ENCODE peak calls at places on chromosomes 5 and 9, in nine cellular contexts. One of them, this sample, is unnamed. For H3K9me3 and H3K27me3, the result is how much of the 10 kb centered on the place peaks cover.

GRCh38 chr9:116286287-116286686 is 132.7 kb downstream of the PAPPA start:
- DNase-seq in CD8-positive, alpha-beta memory T cell: no peak
- DNase-seq in lower lobe of right lung: no peak
- DNase-seq in MM.1S: no peak
- DNase-seq in left ventricle myocardium inferior: no peak
- DNase-seq in HCT116: no peak
- DNase-seq in GM23248: no peak
- DNase-seq in heart right ventricle: no peak
- DNase-seq in IMR-90: no peak
- DNase-seq in this sample: no peak

GRCh38 chr9:80410106-80410505 is 838.3 kb downstream of the TLE4 start:
- DNase-seq in GM23248: no peak
- DNase-seq in heart right ventricle: no peak
- DNase-seq in lower lobe of right lung: no peak
- DNase-seq in left ventricle myocardium inferior: no peak
- DNase-seq in CD8-positive, alpha-beta memory T cell: no peak
- DNase-seq in MM.1S: no peak
- DNase-seq in IMR-90: no peak
- DNase-seq in HCT116: no peak
- DNase-seq in this sample: no peak

GRCh38 chr9:18343799-18344198 is 130.2 kb upstream of the ADAMTSL1 start:
- DNase-seq in CD8-positive, alpha-beta memory T cell: no peak
- DNase-seq in GM23248: peak
- DNase-seq in IMR-90: peak
- DNase-seq in MM.1S: no peak
- DNase-seq in HCT116: no peak
- DNase-seq in lower lobe of right lung: no peak
- DNase-seq in heart right ventricle: no peak
- DNase-seq in left ventricle myocardium inferior: no peak
- DNase-seq in this sample: no peak

GRCh38 chr9:88818495-88819201 is 172.6 kb upstream of the S1PR3 start:
- DNase-seq in HCT116: no peak
- DNase-seq in left ventricle myocardium inferior: no peak
- DNase-seq in heart right ventricle: no peak
- DNase-seq in lower lobe of right lung: no peak
- DNase-seq in GM23248: peak
- DNase-seq in IMR-90: peak
- DNase-seq in MM.1S: no peak
- DNase-seq in CD8-positive, alpha-beta memory T cell: no peak
- DNase-seq in this sample: no peak

GRCh38 chr5:144325532-144325931 is 154.9 kb downstream of the KCTD16 start:
- DNase-seq in IMR-90: no peak
- DNase-seq in HCT116: no peak
- DNase-seq in MM.1S: no peak
- DNase-seq in heart right ventricle: no peak
- DNase-seq in left ventricle myocardium inferior: no peak
- DNase-seq in CD8-positive, alpha-beta memory T cell: no peak
- DNase-seq in lower lobe of right lung: no peak
- DNase-seq in GM23248: no peak
- DNase-seq in this sample: no peak

GRCh38 chr5:142748132-142748531 is 22.0 kb upstream of the ARHGAP26 start:
- DNase-seq in left ventricle myocardium inferior: no peak
- DNase-seq in GM23248: peak
- DNase-seq in IMR-90: peak
- DNase-seq in MM.1S: no peak
- DNase-seq in heart right ventricle: no peak
- DNase-seq in lower lobe of right lung: no peak
- DNase-seq in HCT116: no peak
- DNase-seq in CD8-positive, alpha-beta memory T cell: no peak
- DNase-seq in this sample: no peak

GRCh38 chr5:113176734-113177133 is 200.1 kb downstream of the DCP2 start:
- DNase-seq in heart right ventricle: no peak
- DNase-seq in GM23248: no peak
- DNase-seq in lower lobe of right lung: no peak
- DNase-seq in HCT116: no peak
- DNase-seq in left ventricle myocardium inferior: no peak
- DNase-seq in IMR-90: no peak
- DNase-seq in CD8-positive, alpha-beta memory T cell: no peak
- DNase-seq in MM.1S: no peak
- DNase-seq in this sample: no peak

GRCh38 chr9:11417782-11418181 is 805.0 kb upstream of the PTPRD start:
- DNase-seq in CD8-positive, alpha-beta memory T cell: no peak
- DNase-seq in GM23248: no peak
- DNase-seq in left ventricle myocardium inferior: no peak
- DNase-seq in MM.1S: no peak
- DNase-seq in heart right ventricle: no peak
- DNase-seq in HCT116: no peak
- DNase-seq in lower lobe of right lung: no peak
- DNase-seq in IMR-90: no peak
- DNase-seq in this sample: no peak

GRCh38 chr5:141326088-141326854 is 4.0 kb upstream of the PCDHGA1 start:
- DNase-seq in CD8-positive, alpha-beta memory T cell: peak
- DNase-seq in IMR-90: peak
- DNase-seq in heart right ventricle: peak
- DNase-seq in MM.1S: no peak
- DNase-seq in left ventricle myocardium inferior: peak
- DNase-seq in GM23248: peak
- DNase-seq in HCT116: no peak
- DNase-seq in lower lobe of right lung: peak
- DNase-seq in this sample: peak

GRCh38 chr5:141319202-141319601 is 1.4 kb downstream of the TAF7 start:
- DNase-seq in IMR-90: no peak
- DNase-seq in heart right ventricle: no peak
- DNase-seq in MM.1S: no peak
- DNase-seq in GM23248: peak
- DNase-seq in lower lobe of right lung: no peak
- DNase-seq in left ventricle myocardium inferior: no peak
- DNase-seq in CD8-positive, alpha-beta memory T cell: no peak
- DNase-seq in HCT116: no peak
- DNase-seq in this sample: no peak

GRCh38 chr5:141320225-141321169 is at the start of gene TAF7:
- DNase-seq in GM23248: peak
- DNase-seq in HCT116: peak
- DNase-seq in IMR-90: peak
- DNase-seq in heart right ventricle: peak
- DNase-seq in MM.1S: peak
- DNase-seq in CD8-positive, alpha-beta memory T cell: peak
- DNase-seq in left ventricle myocardium inferior: peak
- DNase-seq in lower lobe of right lung: peak
- DNase-seq in this sample: peak

GRCh38 chr5:141319699-141320098 is 885 bp downstream of the TAF7 start:
- DNase-seq in left ventricle myocardium inferior: no peak
- DNase-seq in MM.1S: no peak
- DNase-seq in CD8-positive, alpha-beta memory T cell: no peak
- DNase-seq in GM23248: no peak
- DNase-seq in lower lobe of right lung: no peak
- DNase-seq in heart right ventricle: no peak
- DNase-seq in IMR-90: no peak
- DNase-seq in HCT116: no peak
- DNase-seq in this sample: no peak

GRCh38 chr5:141322261-141322660 is 1.7 kb upstream of the TAF7 start:
- DNase-seq in GM23248: no peak
- DNase-seq in CD8-positive, alpha-beta memory T cell: no peak
- DNase-seq in MM.1S: no peak
- DNase-seq in heart right ventricle: no peak
- DNase-seq in lower lobe of right lung: no peak
- DNase-seq in IMR-90: no peak
- DNase-seq in left ventricle myocardium inferior: no peak
- DNase-seq in HCT116: no peak
- DNase-seq in this sample: no peak
- H3K4me3 ChIP-seq in GM23248: no peak
- H3K4me3 ChIP-seq in CD8-positive, alpha-beta memory T cell: no peak
- H3K4me3 ChIP-seq in MM.1S: no peak
- H3K4me3 ChIP-seq in heart right ventricle: no peak
- H3K4me3 ChIP-seq in lower lobe of right lung: no peak
- H3K4me3 ChIP-seq in IMR-90: no peak
- H3K4me3 ChIP-seq in left ventricle myocardium inferior: no peak
- H3K4me3 ChIP-seq in HCT116: no peak
- H3K4me3 ChIP-seq in this sample: no peak

GRCh38 chr5:179126506-179126991 is 66.4 kb downstream of the ZNF354C start:
- DNase-seq in CD8-positive, alpha-beta memory T cell: no peak
- DNase-seq in lower lobe of right lung: peak
- DNase-seq in GM23248: no peak
- DNase-seq in IMR-90: no peak
- DNase-seq in left ventricle myocardium inferior: no peak
- DNase-seq in HCT116: no peak
- DNase-seq in heart right ventricle: no peak
- DNase-seq in MM.1S: no peak
- DNase-seq in this sample: no peak

GRCh38 chr5:179125789-179126505 is 65.8 kb downstream of the ZNF354C start:
- DNase-seq in IMR-90: no peak
- DNase-seq in lower lobe of right lung: peak
- DNase-seq in GM23248: no peak
- DNase-seq in CD8-positive, alpha-beta memory T cell: no peak
- DNase-seq in heart right ventricle: no peak
- DNase-seq in HCT116: no peak
- DNase-seq in MM.1S: no peak
- DNase-seq in left ventricle myocardium inferior: no peak
- DNase-seq in this sample: no peak

GRCh38 chr5:179124329-179124852 is 64.2 kb downstream of the ZNF354C start:
- DNase-seq in heart right ventricle: no peak
- DNase-seq in IMR-90: no peak
- DNase-seq in lower lobe of right lung: peak
- DNase-seq in left ventricle myocardium inferior: no peak
- DNase-seq in CD8-positive, alpha-beta memory T cell: no peak
- DNase-seq in GM23248: no peak
- DNase-seq in MM.1S: no peak
- DNase-seq in HCT116: no peak
- DNase-seq in this sample: no peak

GRCh38 chr5:179123491-179124328 is 63.5 kb downstream of the ZNF354C start:
- DNase-seq in heart right ventricle: no peak
- DNase-seq in HCT116: no peak
- DNase-seq in CD8-positive, alpha-beta memory T cell: no peak
- DNase-seq in IMR-90: no peak
- DNase-seq in left ventricle myocardium inferior: no peak
- DNase-seq in GM23248: no peak
- DNase-seq in lower lobe of right lung: peak
- DNase-seq in MM.1S: no peak
- DNase-seq in this sample: no peak

DNA sequence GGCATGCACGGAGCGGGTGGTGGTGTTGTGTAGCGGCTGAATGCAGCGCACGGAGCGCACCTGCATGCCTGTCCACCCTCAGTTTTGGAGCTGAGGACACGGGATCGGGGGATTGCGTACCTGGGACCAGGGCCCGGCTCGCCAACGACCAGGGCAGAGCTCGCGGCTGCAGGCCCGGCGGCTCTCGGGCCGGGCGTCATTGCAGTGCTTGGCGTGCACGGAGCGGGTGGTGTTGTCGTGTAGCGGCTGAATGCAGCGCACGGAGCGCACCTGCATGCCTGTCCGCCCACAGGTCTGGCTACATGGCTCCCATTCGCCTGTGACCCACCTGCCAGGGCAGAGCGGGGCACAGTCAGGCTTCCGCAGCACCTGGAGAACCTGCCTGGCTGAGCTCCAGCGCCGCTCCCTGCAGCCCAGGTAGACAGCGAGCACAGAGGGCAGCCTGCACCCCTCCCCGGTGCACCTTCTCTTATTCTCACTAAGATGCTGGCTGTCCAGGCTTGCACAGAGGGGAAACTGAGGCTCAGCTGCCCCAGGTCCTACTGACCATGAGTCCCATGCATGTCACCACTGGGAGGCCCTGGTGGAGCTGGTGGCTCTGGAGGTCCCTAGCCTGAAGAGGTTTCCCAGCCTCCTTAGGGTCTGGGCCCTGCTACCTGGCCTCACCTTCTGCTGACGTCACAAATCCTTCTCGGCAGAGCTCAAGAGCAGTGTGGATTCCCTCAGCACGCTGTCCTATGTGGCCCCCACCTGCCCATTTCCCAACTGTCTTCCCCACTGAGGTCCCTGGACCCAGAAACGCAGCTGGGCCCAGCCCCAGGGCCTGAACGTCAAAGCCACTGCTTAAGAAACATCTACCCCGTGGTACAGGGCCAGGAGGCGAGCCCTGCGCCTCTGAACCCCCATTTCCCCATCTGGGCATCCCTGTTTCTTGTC is 64.9 kb downstream of the ZNF354C start:
- DNase-seq in MM.1S: no peak
- DNase-seq in left ventricle myocardium inferior: no peak
- DNase-seq in HCT116: no peak
- DNase-seq in IMR-90: no peak
- DNase-seq in CD8-positive, alpha-beta memory T cell: no peak
- DNase-seq in heart right ventricle: no peak
- DNase-seq in GM23248: no peak
- DNase-seq in lower lobe of right lung: peak
- DNase-seq in this sample: no peak
- H3K9me3 ChIP-seq in MM.1S: under half
- H3K9me3 ChIP-seq in left ventricle myocardium inferior: under half
- H3K9me3 ChIP-seq in HCT116: under half
- H3K9me3 ChIP-seq in IMR-90: under half
- H3K9me3 ChIP-seq in CD8-positive, alpha-beta memory T cell: under half
- H3K9me3 ChIP-seq in heart right ventricle: under half
- H3K9me3 ChIP-seq in GM23248: under half
- H3K9me3 ChIP-seq in lower lobe of right lung: under half
- H3K9me3 ChIP-seq in this sample: under half

GRCh38 chr5:146338774-146339714 is at the start of gene POU4F3:
- DNase-seq in left ventricle myocardium inferior: no peak
- DNase-seq in lower lobe of right lung: no peak
- DNase-seq in HCT116: no peak
- DNase-seq in IMR-90: no peak
- DNase-seq in GM23248: no peak
- DNase-seq in heart right ventricle: no peak
- DNase-seq in CD8-positive, alpha-beta memory T cell: no peak
- DNase-seq in MM.1S: no peak
- DNase-seq in this sample: no peak
- H3K27me3 ChIP-seq in left ventricle myocardium inferior: half or more
- H3K27me3 ChIP-seq in lower lobe of right lung: half or more
- H3K27me3 ChIP-seq in HCT116: under half
- H3K27me3 ChIP-seq in IMR-90: half or more
- H3K27me3 ChIP-seq in GM23248: half or more
- H3K27me3 ChIP-seq in heart right ventricle: half or more
- H3K27me3 ChIP-seq in CD8-positive, alpha-beta memory T cell: under half
- H3K27me3 ChIP-seq in MM.1S: under half
- H3K27me3 ChIP-seq in this sample: under half

GRCh38 chr9:136485651-136486050 is 2.8 kb upstream of the SEC16A start:
- DNase-seq in heart right ventricle: no peak
- DNase-seq in HCT116: no peak
- DNase-seq in lower lobe of right lung: no peak
- DNase-seq in GM23248: no peak
- DNase-seq in IMR-90: no peak
- DNase-seq in left ventricle myocardium inferior: no peak
- DNase-seq in MM.1S: no peak
- DNase-seq in CD8-positive, alpha-beta memory T cell: no peak
- DNase-seq in this sample: no peak

GRCh38 chr9:136483589-136484152 is 831 bp upstream of the SEC16A start:
- DNase-seq in HCT116: peak
- DNase-seq in MM.1S: peak
- DNase-seq in GM23248: peak
- DNase-seq in lower lobe of right lung: peak
- DNase-seq in heart right ventricle: peak
- DNase-seq in IMR-90: peak
- DNase-seq in CD8-positive, alpha-beta memory T cell: peak
- DNase-seq in left ventricle myocardium inferior: peak
- DNase-seq in this sample: peak

GRCh38 chr9:136486131-136486530 is 3.3 kb upstream of the SEC16A start:
- DNase-seq in heart right ventricle: no peak
- DNase-seq in MM.1S: no peak
- DNase-seq in GM23248: no peak
- DNase-seq in lower lobe of right lung: no peak
- DNase-seq in CD8-positive, alpha-beta memory T cell: no peak
- DNase-seq in IMR-90: no peak
- DNase-seq in HCT116: no peak
- DNase-seq in left ventricle myocardium inferior: no peak
- DNase-seq in this sample: no peak

GRCh38 chr9:136484153-136485048 is 1.6 kb upstream of the SEC16A start:
- DNase-seq in IMR-90: no peak
- DNase-seq in left ventricle myocardium inferior: no peak
- DNase-seq in heart right ventricle: peak
- DNase-seq in MM.1S: no peak
- DNase-seq in HCT116: no peak
- DNase-seq in lower lobe of right lung: peak
- DNase-seq in GM23248: peak
- DNase-seq in CD8-positive, alpha-beta memory T cell: peak
- DNase-seq in this sample: no peak

DNA sequence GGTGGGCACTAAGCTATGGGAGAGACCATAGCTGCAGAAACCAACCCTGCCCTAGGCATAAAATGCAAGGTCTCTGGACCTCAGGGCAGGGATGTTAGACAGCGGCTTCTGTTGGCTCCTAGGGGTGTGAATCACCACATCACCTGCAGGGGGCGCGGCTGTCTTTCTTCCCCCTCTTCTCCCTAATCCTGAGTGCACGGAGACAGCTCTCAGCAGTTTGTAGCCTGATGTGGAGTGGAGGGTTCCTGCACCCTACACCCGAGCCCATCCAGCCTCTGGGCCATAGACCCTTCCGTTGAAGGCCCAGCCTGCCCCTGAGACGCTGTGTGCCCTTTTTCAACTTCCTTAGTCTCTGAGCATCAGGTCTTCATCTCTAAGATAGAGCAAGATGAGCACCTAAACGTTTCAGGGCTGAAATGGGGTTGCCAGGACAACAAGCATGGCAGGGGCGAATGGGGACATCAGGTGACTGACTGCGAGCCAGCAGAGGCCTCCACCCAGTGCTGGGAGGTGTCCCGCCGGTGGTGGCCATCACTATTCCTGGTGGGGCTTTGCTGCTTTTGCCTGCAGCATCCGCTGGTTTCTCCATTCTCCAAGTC is 2.3 kb upstream of the SEC16A start:
- DNase-seq in left ventricle myocardium inferior: peak
- DNase-seq in MM.1S: peak
- DNase-seq in GM23248: peak
- DNase-seq in HCT116: no peak
- DNase-seq in heart right ventricle: peak
- DNase-seq in IMR-90: peak
- DNase-seq in lower lobe of right lung: peak
- DNase-seq in CD8-positive, alpha-beta memory T cell: peak
- DNase-seq in this sample: peak
- H3K4me3 ChIP-seq in left ventricle myocardium inferior: no peak
- H3K4me3 ChIP-seq in MM.1S: no peak
- H3K4me3 ChIP-seq in GM23248: no peak
- H3K4me3 ChIP-seq in HCT116: peak
- H3K4me3 ChIP-seq in heart right ventricle: no peak
- H3K4me3 ChIP-seq in IMR-90: no peak
- H3K4me3 ChIP-seq in lower lobe of right lung: no peak
- H3K4me3 ChIP-seq in CD8-positive, alpha-beta memory T cell: no peak
- H3K4me3 ChIP-seq in this sample: no peak

This sample was measured in right cardiac atrium.